ENCODE peak calls at places on chromosomes 2 and 18, in ten cellular contexts. E is nucleus accumbens, G is amniotic stem cell, P is right lobe of liver, D is NCI-H510A treated with DMSO at 0.1 percent for 48 hours, O is upper lobe of right lung, S is heart left ventricle, A is IMR-90, N is adrenal gland, M is Daoy. X is an unnamed sample.

GRCh38 chr2:30527859-30528258 is 80.8 kb downstream of the LCLAT1 start:
- DNase-seq in E (no peak), G (no peak), P (no peak), D (no peak), O (no peak), S (no peak), A (peak), N (no peak), M (no peak), X (no peak)

GRCh38 chr2:39483530-39483929 is 46.4 kb upstream of the MAP4K3 start:
- DNase-seq in E (no peak), G (no peak), P (no peak), D (no peak), O (no peak), S (no peak), A (peak), N (no peak), M (no peak), X (no peak)

GRCh38 chr2:10911291-10912075 is at the start of gene KCNF1:
- DNase-seq in E (no peak), G (peak), P (no peak), D (peak), O (peak), S (no peak), A (peak), N (peak), M (peak), X (no peak)

GRCh38 chr18:58167073-58167472 is 123.0 kb downstream of the NEDD4L start:
- DNase-seq in E (no peak), G (no peak), P (no peak), D (no peak), O (no peak), S (no peak), A (no peak), N (no peak), M (no peak), X (no peak)

GRCh38 chr2:119638891-119639539 is 40.0 kb upstream of the TMEM177 start:
- DNase-seq in E (no peak), G (no peak), P (no peak), D (no peak), O (no peak), S (no peak), A (no peak), N (no peak), M (peak), X (no peak)

GRCh38 chr2:7053650-7054262 is 136.5 kb downstream of the RNF144A start:
- DNase-seq in E (peak), G (no peak), P (no peak), D (peak), O (no peak), S (no peak), A (no peak), N (no peak), M (no peak), X (no peak)

GRCh38 chr2:62662548-62662947 is 43.0 kb upstream of the EHBP1 start:
- DNase-seq in E (no peak), G (no peak), P (no peak), D (no peak), O (no peak), S (no peak), A (no peak), N (peak), M (no peak), X (no peak)

GRCh38 chr2:45119855-45120254 is 110.6 kb upstream of the SIX2 start:
- DNase-seq in E (no peak), G (peak), P (no peak), D (no peak), O (no peak), S (no peak), A (peak), N (no peak), M (peak), X (no peak)

GRCh38 chr2:199395311-199395710 is 62.4 kb downstream of the SATB2 start:
- DNase-seq in E (no peak), G (no peak), P (no peak), D (no peak), O (no peak), S (no peak), A (peak), N (no peak), M (no peak), X (no peak)

GRCh38 chr2:229096667-229097066 is 174.4 kb downstream of the PID1 start:
- DNase-seq in E (no peak), G (no peak), P (no peak), D (peak), O (no peak), S (no peak), A (no peak), N (no peak), M (no peak), X (no peak)

GRCh38 chr2:223203971-223204370 is 152.0 kb downstream of the KCNE4 start:
- DNase-seq in E (no peak), G (no peak), P (no peak), D (no peak), O (no peak), S (no peak), A (peak), N (no peak), M (peak), X (no peak)